ENCODE peak calls at places on chromosomes 16 and 17, in four cellular contexts. M is uterus, Y is SW 1271, I is NCI-H1105 treated with DMSO at 0.1 percent for 48 hours. X is an unnamed sample.

GRCh38 chr16:73020409-73020884 is 27.5 kb downstream of the ZFHX3 start:
- DNase-seq in I (no peak), Y (no peak), M (no peak), X (peak)

GRCh38 chr16:77290451-77291110 is 91.4 kb downstream of the SYCE1L start:
- DNase-seq in I (peak), M (no peak), Y (no peak), X (no peak)

GRCh38 chr17:1181769-1182137 is 2.0 kb upstream of the ABR start:
- DNase-seq in I (no peak), M (no peak), Y (no peak), X (no peak)

GRCh38 chr17:40298726-40299125 is 10.3 kb upstream of the RARA start:
- DNase-seq in Y (no peak), I (no peak), M (no peak), X (no peak)

GRCh38 chr16:1614226-1615102 is 2.3 kb downstream of the CRAMP1 start:
- DNase-seq in I (no peak), M (no peak), Y (no peak), X (peak)

GRCh38 chr17:20008242-20009051 is 712 bp upstream of the SPECC1 start:
- DNase-seq in M (peak), I (peak), Y (no peak), X (peak)

GRCh38 chr17:61409301-61410099 is 9.9 kb downstream of the TBX2 start:
- DNase-seq in Y (no peak), M (peak), I (peak), X (peak)

GRCh38 chr17:83195330-83196087 is 116.1 kb downstream of the METRNL start:
- DNase-seq in M (no peak), Y (no peak), I (no peak), X (peak)

GRCh38 chr16:28291651-28292626 is at the start of gene SBK1:
- DNase-seq in Y (peak), M (peak), I (peak), X (peak)

GRCh38 chr16:88959022-88959421 is 18.0 kb downstream of the CBFA2T3 start:
- DNase-seq in Y (no peak), M (no peak), I (no peak), X (no peak)

GRCh38 chr16:2698103-2698870 is 16.0 kb downstream of the KCTD5 start:
- DNase-seq in I (no peak), Y (no peak), M (no peak), X (no peak)

GRCh38 chr16:25426829-25427228 is 169.2 kb upstream of the ZKSCAN2 start:
- DNase-seq in I (no peak), Y (no peak), M (no peak), X (no peak)

GRCh38 chr16:84360170-84360569 is 8.2 kb upstream of the ATP2C2 start:
- DNase-seq in M (no peak), I (no peak), Y (no peak), X (no peak)

GRCh38 chr17:78502611-78503148 is 74.5 kb downstream of the DNAH17 start:
- DNase-seq in I (no peak), M (no peak), Y (no peak), X (no peak)

GRCh38 chr16:10581507-10581906 is 1.1 kb upstream of the EMP2 start:
- DNase-seq in Y (no peak), I (no peak), M (no peak), X (no peak)

GRCh38 chr16:65480276-65480675 is 358.4 kb upstream of the CDH11 start:
- DNase-seq in Y (no peak), M (no peak), I (no peak), X (no peak)

GRCh38 chr17:44065668-44066203 is 735 bp downstream of the LSM12 start:
- DNase-seq in Y (no peak), I (no peak), M (no peak), X (no peak)

GRCh38 chr17:29483503-29483902 is 83.3 kb downstream of the ABHD15 start:
- DNase-seq in I (no peak), Y (no peak), M (no peak), X (no peak)

GRCh38 chr17:64115871-64116534 is 13.9 kb downstream of the ERN1 start:
- DNase-seq in Y (peak), M (no peak), I (no peak), X (peak)

GRCh38 chr16:84413605-84414004 is 45.3 kb downstream of the ATP2C2 start:
- DNase-seq in Y (no peak), M (no peak), I (no peak), X (no peak)

GRCh38 chr16:63372283-63372682 is 1336.0 kb upstream of the CDH8 start:
- DNase-seq in M (no peak), I (no peak), Y (no peak), X (no peak)

GRCh38 chr17:7167832-7168231 is 11.3 kb downstream of the ASGR1 start:
- DNase-seq in M (no peak), Y (no peak), I (no peak), X (no peak)

GRCh38 chr17:20299013-20299412 is 168.3 kb downstream of the LGALS9B start:
- DNase-seq in M (no peak), Y (no peak), I (no peak), X (no peak)

GRCh38 chr16:77402118-77402517 is 32.7 kb downstream of the ADAMTS18 start:
- DNase-seq in M (peak), Y (no peak), I (no peak), X (no peak)

GRCh38 chr16:1936945-1937479 is 6.0 kb downstream of the MSRB1 start:
- DNase-seq in Y (no peak), I (no peak), M (no peak), X (no peak)

X was measured in RPMI7951.